ENCODE peak calls at places on chromosomes 7 and 10, in nine cellular contexts. One of them, this sample, is unnamed.

GRCh38 chr10:104371753-104372152 is 18.1 kb downstream of the CFAP58 start:
- DNase-seq in AG04449: no peak
- DNase-seq in HCT116: no peak
- DNase-seq in ovary: no peak
- DNase-seq in IMR-90: no peak
- DNase-seq in body of pancreas: no peak
- DNase-seq in GM12865: no peak
- DNase-seq in brain microvascular endothelial cell: no peak
- DNase-seq in sigmoid colon: no peak
- DNase-seq in this sample: no peak

GRCh38 chr7:134792968-134793367 is 13.5 kb downstream of the CALD1 start:
- DNase-seq in AG04449: no peak
- DNase-seq in HCT116: no peak
- DNase-seq in ovary: no peak
- DNase-seq in IMR-90: peak; percentile 63
- DNase-seq in body of pancreas: peak; percentile 38
- DNase-seq in GM12865: peak; percentile 37
- DNase-seq in brain microvascular endothelial cell: peak; percentile 92
- DNase-seq in sigmoid colon: no peak
- DNase-seq in this sample: no peak

GRCh38 chr10:127117125-127117524 is 79.3 kb downstream of the INSYN2A start:
- DNase-seq in AG04449: no peak
- DNase-seq in HCT116: no peak
- DNase-seq in ovary: peak; percentile 32
- DNase-seq in IMR-90: peak; percentile 64
- DNase-seq in body of pancreas: peak; percentile 16
- DNase-seq in GM12865: no peak
- DNase-seq in brain microvascular endothelial cell: peak; percentile 64
- DNase-seq in sigmoid colon: no peak
- DNase-seq in this sample: peak; percentile 19

GRCh38 chr7:139623518-139623917 is 100.0 kb downstream of the CLEC2L start:
- DNase-seq in AG04449: no peak
- DNase-seq in HCT116: no peak
- DNase-seq in ovary: no peak
- DNase-seq in IMR-90: peak; percentile 17
- DNase-seq in body of pancreas: no peak
- DNase-seq in GM12865: no peak
- DNase-seq in brain microvascular endothelial cell: no peak
- DNase-seq in sigmoid colon: no peak
- DNase-seq in this sample: no peak

GRCh38 chr7:151429555-151430331 is 10.2 kb downstream of the CRYGN start:
- DNase-seq in AG04449: no peak
- DNase-seq in HCT116: no peak
- DNase-seq in ovary: peak; percentile 9
- DNase-seq in IMR-90: peak; percentile 7
- DNase-seq in body of pancreas: peak; percentile 53
- DNase-seq in GM12865: peak; percentile 80
- DNase-seq in brain microvascular endothelial cell: no peak
- DNase-seq in sigmoid colon: peak; percentile 59
- DNase-seq in this sample: no peak

GRCh38 chr10:7121154-7121797 is 289.6 kb downstream of the SFMBT2 start:
- DNase-seq in AG04449: no peak
- DNase-seq in HCT116: peak; percentile 8
- DNase-seq in ovary: no peak
- DNase-seq in IMR-90: peak; percentile 10
- DNase-seq in body of pancreas: peak; percentile 20
- DNase-seq in GM12865: peak; percentile 61
- DNase-seq in brain microvascular endothelial cell: no peak
- DNase-seq in sigmoid colon: no peak
- DNase-seq in this sample: no peak

GRCh38 chr7:135169141-135169935 is 1.2 kb downstream of the CYREN start:
- DNase-seq in AG04449: no peak
- DNase-seq in HCT116: peak; percentile 68
- DNase-seq in ovary: no peak
- DNase-seq in IMR-90: peak; percentile 59
- DNase-seq in body of pancreas: no peak
- DNase-seq in GM12865: peak; percentile 91
- DNase-seq in brain microvascular endothelial cell: peak; percentile 37
- DNase-seq in sigmoid colon: no peak
- DNase-seq in this sample: no peak

GRCh38 chr10:44986670-44987069 is 8.1 kb upstream of the DEPP1 start:
- DNase-seq in AG04449: no peak
- DNase-seq in HCT116: no peak
- DNase-seq in ovary: no peak
- DNase-seq in IMR-90: peak; percentile 64
- DNase-seq in body of pancreas: no peak
- DNase-seq in GM12865: no peak
- DNase-seq in brain microvascular endothelial cell: no peak
- DNase-seq in sigmoid colon: no peak
- DNase-seq in this sample: no peak

GRCh38 chr10:42781893-42782445 is 626 bp upstream of the BMS1 start:
- DNase-seq in AG04449: no peak
- DNase-seq in HCT116: no peak
- DNase-seq in ovary: no peak
- DNase-seq in IMR-90: no peak
- DNase-seq in body of pancreas: peak; percentile 5
- DNase-seq in GM12865: peak; percentile 17
- DNase-seq in brain microvascular endothelial cell: no peak
- DNase-seq in sigmoid colon: no peak
- DNase-seq in this sample: no peak

GRCh38 chr10:58438340-58438739 is 53.1 kb downstream of the TFAM start:
- DNase-seq in AG04449: peak; percentile 67
- DNase-seq in HCT116: no peak
- DNase-seq in ovary: no peak
- DNase-seq in IMR-90: peak; percentile 73
- DNase-seq in body of pancreas: no peak
- DNase-seq in GM12865: no peak
- DNase-seq in brain microvascular endothelial cell: peak; percentile 22
- DNase-seq in sigmoid colon: no peak
- DNase-seq in this sample: no peak

GRCh38 chr10:1360011-1360580 is 303.9 kb downstream of the WDR37 start:
- DNase-seq in AG04449: no peak
- DNase-seq in HCT116: no peak
- DNase-seq in ovary: no peak
- DNase-seq in IMR-90: no peak
- DNase-seq in body of pancreas: no peak
- DNase-seq in GM12865: no peak
- DNase-seq in brain microvascular endothelial cell: no peak
- DNase-seq in sigmoid colon: no peak
- DNase-seq in this sample: no peak

GRCh38 chr10:23516530-23516929 is 77.7 kb downstream of the OTUD1 start:
- DNase-seq in AG04449: no peak
- DNase-seq in HCT116: no peak
- DNase-seq in ovary: no peak
- DNase-seq in IMR-90: peak; percentile 12
- DNase-seq in body of pancreas: peak; percentile 13
- DNase-seq in GM12865: no peak
- DNase-seq in brain microvascular endothelial cell: peak; percentile 15
- DNase-seq in sigmoid colon: no peak
- DNase-seq in this sample: no peak

GRCh38 chr10:58990693-58991092 is 185.8 kb upstream of the PHYHIPL start:
- DNase-seq in AG04449: no peak
- DNase-seq in HCT116: no peak
- DNase-seq in ovary: no peak
- DNase-seq in IMR-90: no peak
- DNase-seq in body of pancreas: no peak
- DNase-seq in GM12865: no peak
- DNase-seq in brain microvascular endothelial cell: no peak
- DNase-seq in sigmoid colon: no peak
- DNase-seq in this sample: no peak

GRCh38 chr10:58807631-58808024 is 295.0 kb downstream of the BICC1 start:
- DNase-seq in AG04449: no peak
- DNase-seq in HCT116: no peak
- DNase-seq in ovary: peak; percentile 14
- DNase-seq in IMR-90: peak; percentile 63
- DNase-seq in body of pancreas: no peak
- DNase-seq in GM12865: no peak
- DNase-seq in brain microvascular endothelial cell: no peak
- DNase-seq in sigmoid colon: no peak
- DNase-seq in this sample: peak; percentile 65

GRCh38 chr10:480928-481551 is 208.4 kb downstream of the DIP2C start:
- DNase-seq in AG04449: no peak
- DNase-seq in HCT116: no peak
- DNase-seq in ovary: no peak
- DNase-seq in IMR-90: peak; percentile 57
- DNase-seq in body of pancreas: peak; percentile 62
- DNase-seq in GM12865: no peak
- DNase-seq in brain microvascular endothelial cell: peak; percentile 42
- DNase-seq in sigmoid colon: no peak
- DNase-seq in this sample: no peak

GRCh38 chr7:4561775-4562174 is 120.3 kb upstream of the FOXK1 start:
- DNase-seq in AG04449: no peak
- DNase-seq in HCT116: peak; percentile 4
- DNase-seq in ovary: no peak
- DNase-seq in IMR-90: no peak
- DNase-seq in body of pancreas: no peak
- DNase-seq in GM12865: no peak
- DNase-seq in brain microvascular endothelial cell: no peak
- DNase-seq in sigmoid colon: no peak
- DNase-seq in this sample: no peak

GRCh38 chr7:4552985-4553384 is 129.1 kb upstream of the FOXK1 start:
- DNase-seq in AG04449: no peak
- DNase-seq in HCT116: no peak
- DNase-seq in ovary: no peak
- DNase-seq in IMR-90: no peak
- DNase-seq in body of pancreas: no peak
- DNase-seq in GM12865: no peak
- DNase-seq in brain microvascular endothelial cell: no peak
- DNase-seq in sigmoid colon: no peak
- DNase-seq in this sample: no peak

DNA sequence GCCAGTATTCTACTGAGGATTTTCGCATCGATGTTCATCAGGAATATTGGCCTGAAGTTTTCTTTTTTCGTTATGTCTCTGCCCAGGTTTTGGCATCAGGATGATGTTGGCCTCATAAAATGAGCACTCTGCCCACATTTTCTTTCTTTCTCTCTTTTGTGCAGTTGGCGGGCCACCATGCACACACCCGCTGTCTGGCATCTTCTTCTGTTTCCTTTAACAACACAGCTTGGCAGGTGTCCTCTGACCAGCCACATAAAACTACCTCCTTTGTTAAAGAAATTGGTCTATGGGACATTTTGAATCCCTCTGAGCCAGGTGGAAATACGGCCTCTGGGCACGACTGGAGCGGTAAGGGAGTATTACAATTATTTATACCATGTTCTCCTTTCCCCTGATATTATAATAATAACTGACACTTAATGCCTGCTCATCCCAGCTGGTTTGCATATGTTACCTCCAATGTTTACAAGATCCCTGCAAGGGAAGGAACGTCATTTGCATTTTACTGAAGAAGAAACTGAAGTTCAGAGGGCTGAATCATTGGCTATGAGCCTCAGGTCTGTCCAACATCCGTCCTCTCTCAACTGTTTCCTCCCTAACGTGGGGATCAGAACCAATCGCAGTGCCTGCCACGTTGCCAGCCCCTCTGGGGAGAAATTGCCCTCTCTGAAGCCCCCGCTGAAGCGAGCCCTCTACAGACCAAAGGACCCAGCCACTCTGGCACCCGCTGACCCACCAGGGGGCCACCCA is 125.1 kb upstream of the FOXK1 start:
- DNase-seq in AG04449: no peak
- DNase-seq in HCT116: no peak
- DNase-seq in ovary: no peak
- DNase-seq in IMR-90: peak; percentile 37
- DNase-seq in body of pancreas: no peak
- DNase-seq in GM12865: no peak
- DNase-seq in brain microvascular endothelial cell: no peak
- DNase-seq in sigmoid colon: peak; percentile 3
- DNase-seq in this sample: no peak
- H3K4me3 ChIP-seq in AG04449: no peak overlapping the region
- H3K4me3 ChIP-seq in HCT116: no peak overlapping the region
- H3K4me3 ChIP-seq in ovary: no peak overlapping the region
- H3K4me3 ChIP-seq in IMR-90: no peak overlapping the region
- H3K4me3 ChIP-seq in body of pancreas: no peak overlapping the region
- H3K4me3 ChIP-seq in GM12865: no peak overlapping the region
- H3K4me3 ChIP-seq in brain microvascular endothelial cell: no peak overlapping the region
- H3K4me3 ChIP-seq in sigmoid colon: no peak overlapping the region
- H3K4me3 ChIP-seq in this sample: no peak overlapping the region

DNA sequence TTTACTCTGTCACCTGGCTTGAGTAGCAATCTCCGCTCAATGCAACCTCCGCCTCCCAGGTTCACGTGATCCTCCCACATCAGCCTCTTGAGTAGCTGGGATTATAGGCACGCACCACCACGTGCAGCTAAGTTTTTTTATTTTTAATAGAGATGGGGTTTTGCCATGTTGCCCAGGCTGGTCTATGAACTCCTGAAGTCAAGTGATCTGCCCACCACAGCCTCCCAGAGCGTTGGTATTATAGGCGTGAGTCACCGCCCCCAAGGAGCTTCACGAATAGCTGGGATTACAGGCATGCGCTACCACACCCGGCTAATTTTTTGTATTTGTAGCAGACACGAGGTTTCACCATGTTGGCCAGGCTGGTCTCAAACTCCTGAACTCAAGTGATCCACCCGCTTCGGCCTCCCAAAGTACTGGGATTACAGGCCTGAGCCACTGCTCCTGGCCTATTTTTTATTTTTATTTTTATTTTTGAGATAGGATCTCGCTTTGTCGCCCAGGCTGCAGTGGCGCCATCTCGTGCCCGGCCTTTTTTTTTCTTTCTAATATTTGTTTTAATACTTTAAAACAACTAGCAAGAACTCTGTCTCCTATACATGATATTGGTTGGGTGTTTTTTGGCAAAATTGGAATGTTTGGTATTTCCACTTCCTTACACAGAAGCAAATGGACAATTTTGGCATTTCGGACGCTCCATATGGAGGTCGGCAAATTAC is 1.1 kb downstream of the EFCAB10 start:
- DNase-seq in AG04449: no peak
- DNase-seq in HCT116: peak; percentile 51
- DNase-seq in ovary: no peak
- DNase-seq in IMR-90: no peak
- DNase-seq in body of pancreas: no peak
- DNase-seq in GM12865: no peak
- DNase-seq in brain microvascular endothelial cell: no peak
- DNase-seq in sigmoid colon: no peak
- DNase-seq in this sample: no peak
- TF ChIP-seq CTCF in AG04449: no peak
- TF ChIP-seq CTCF in HCT116: peak; percentile 39
- TF ChIP-seq CTCF in ovary: no peak
- TF ChIP-seq CTCF in IMR-90: peak; percentile 7
- TF ChIP-seq CTCF in body of pancreas: no peak
- TF ChIP-seq CTCF in GM12865: no peak
- TF ChIP-seq CTCF in brain microvascular endothelial cell: peak; percentile 48
- TF ChIP-seq CTCF in sigmoid colon: no peak
- TF ChIP-seq CTCF in this sample: no peak

GRCh38 chr7:26156454-26157365 is 4.7 kb downstream of the NFE2L3 start:
- DNase-seq in AG04449: peak; percentile 74
- DNase-seq in HCT116: peak; percentile 28
- DNase-seq in ovary: no peak
- DNase-seq in IMR-90: peak; percentile 97
- DNase-seq in body of pancreas: no peak
- DNase-seq in GM12865: peak; percentile 89
- DNase-seq in brain microvascular endothelial cell: peak; percentile 95
- DNase-seq in sigmoid colon: no peak
- DNase-seq in this sample: peak; percentile 49
- H3K4me3 ChIP-seq in AG04449: peak overlapping the region; percentile 6
- H3K4me3 ChIP-seq in HCT116: no peak overlapping the region
- H3K4me3 ChIP-seq in ovary: no peak overlapping the region
- H3K4me3 ChIP-seq in IMR-90: peak overlapping the region; percentile 20
- H3K4me3 ChIP-seq in body of pancreas: no peak overlapping the region
- H3K4me3 ChIP-seq in GM12865: peak overlapping the region; percentile 32
- H3K4me3 ChIP-seq in brain microvascular endothelial cell: peak overlapping the region; percentile 22
- H3K4me3 ChIP-seq in sigmoid colon: no peak overlapping the region
- H3K4me3 ChIP-seq in this sample: no peak overlapping the region

GRCh38 chr10:86644412-86645110 is 9.8 kb upstream of the OPN4 start:
- DNase-seq in AG04449: no peak
- DNase-seq in HCT116: no peak
- DNase-seq in ovary: no peak
- DNase-seq in IMR-90: peak; percentile 27
- DNase-seq in body of pancreas: no peak
- DNase-seq in GM12865: peak; percentile 24
- DNase-seq in brain microvascular endothelial cell: peak; percentile 37
- DNase-seq in sigmoid colon: no peak
- DNase-seq in this sample: no peak
- TF ChIP-seq CTCF in AG04449: peak; percentile 33
- TF ChIP-seq CTCF in HCT116: peak; percentile 59
- TF ChIP-seq CTCF in ovary: no peak
- TF ChIP-seq CTCF in IMR-90: peak; percentile 4
- TF ChIP-seq CTCF in body of pancreas: no peak
- TF ChIP-seq CTCF in GM12865: peak; percentile 44
- TF ChIP-seq CTCF in brain microvascular endothelial cell: peak; percentile 37
- TF ChIP-seq CTCF in sigmoid colon: no peak
- TF ChIP-seq CTCF in this sample: no peak